ENCODE peak calls at places on chromosomes 4 and X, in ten cellular contexts. K is mesenchymal stem cell; R is T-helper 22 cell; L is GM12865; S is cardiac fibroblast; V is activated CD4-positive, alpha-beta T cell treated with anti-CD3 and anti-CD28 coated beads, Interleukin-2, amount 50 U/mL, for 1 hour; X is non-pigmented ciliary epithelial cell; I is HS-27A; A is T-helper 17 cell; F is sciatic nerve. G is an unnamed sample.
A peak's percentile ranks its signal among the peaks of the same experiment; 100 is the strongest.

GRCh38 chr4:13537832-13538177 is 6.5 kb downstream of the NKX3-2 start:
- DNase-seq in K (no peak), R (no peak), L (no peak), S (no peak), V (no peak), X (no peak), I (no peak), A (no peak), F (no peak), G (no peak)

GRCh38 chr4:164383187-164384181 is 370.4 kb upstream of the SMIM31 start:
- DNase-seq in K (peak; percentile 3), R (no peak), L (no peak), S (no peak), V (no peak), X (peak; percentile 17), I (peak; percentile 20), A (no peak), F (peak; percentile 73), G (no peak)

GRCh38 chr4:11042760-11043159 is 358.2 kb upstream of the CLNK start:
- DNase-seq in K (no peak), R (no peak), L (peak; percentile 20), S (no peak), V (no peak), X (no peak), I (no peak), A (no peak), F (no peak), G (no peak)

GRCh38 chrX:16892504-16893362 is 22.6 kb upstream of the RBBP7 start:
- DNase-seq in K (peak; percentile 81), R (peak; percentile 31), L (peak; percentile 77), S (peak; percentile 85), V (peak; percentile 33), X (peak; percentile 34), I (no peak), A (peak; percentile 21), F (peak; percentile 79), G (peak; percentile 25)

GRCh38 chrX:9938516-9938915 is 28.6 kb upstream of the CLDN34 start:
- DNase-seq in K (no peak), R (no peak), L (no peak), S (no peak), V (no peak), X (no peak), I (no peak), A (no peak), F (no peak), G (no peak)

GRCh38 chr4:81827568-81828202 is 356.0 kb upstream of the RASGEF1B start:
- DNase-seq in K (no peak), R (no peak), L (peak; percentile 48), S (no peak), V (no peak), X (no peak), I (no peak), A (no peak), F (no peak), G (no peak)

GRCh38 chr4:21198683-21199082 is 498.4 kb downstream of the PACRGL start:
- DNase-seq in K (no peak), R (no peak), L (no peak), S (no peak), V (no peak), X (no peak), I (no peak), A (no peak), F (no peak), G (no peak)

GRCh38 chrX:15674514-15674898 is 9.9 kb upstream of the CLTRN start:
- DNase-seq in K (peak; percentile 95), R (peak; percentile 83), L (peak; percentile 94), S (peak; percentile 95), V (peak; percentile 68), X (no peak), I (peak; percentile 71), A (no peak), F (peak; percentile 98), G (peak; percentile 79)

GRCh38 chr4:75696036-75696435 is 22.8 kb upstream of the G3BP2 start:
- DNase-seq in K (peak; percentile 55), R (no peak), L (peak; percentile 11), S (no peak), V (peak; percentile 34), X (no peak), I (no peak), A (no peak), F (no peak), G (no peak)

GRCh38 chrX:14039344-14039743 is 9.7 kb upstream of the GEMIN8 start:
- DNase-seq in K (peak; percentile 29), R (peak; percentile 37), L (peak; percentile 63), S (peak; percentile 40), V (peak; percentile 50), X (no peak), I (no peak), A (peak; percentile 44), F (peak; percentile 68), G (peak; percentile 20)

GRCh38 chr4:83083925-83084475 is 30.5 kb downstream of the PLAC8 start:
- DNase-seq in K (no peak), R (peak; percentile 38), L (peak; percentile 51), S (peak; percentile 15), V (peak; percentile 57), X (no peak), I (no peak), A (peak; percentile 48), F (no peak), G (peak; percentile 51)

GRCh38 chr4:25012671-25013070 is 18.1 kb downstream of the LGI2 start:
- DNase-seq in K (no peak), R (no peak), L (no peak), S (no peak), V (no peak), X (no peak), I (no peak), A (no peak), F (no peak), G (no peak)

GRCh38 chrX:20362268-20363002 is 95.7 kb upstream of the RPS6KA3 start:
- DNase-seq in K (peak; percentile 53), R (no peak), L (no peak), S (peak; percentile 73), V (no peak), X (no peak), I (no peak), A (no peak), F (no peak), G (no peak)

GRCh38 chrX:40644821-40645358 is 2.5 kb downstream of the CXorf38 start:
- DNase-seq in K (peak; percentile 79), R (peak; percentile 39), L (peak; percentile 64), S (peak; percentile 71), V (peak; percentile 9), X (no peak), I (peak; percentile 23), A (no peak), F (peak; percentile 70), G (peak; percentile 34)

GRCh38 chr4:99635601-99636000 is 22.0 kb downstream of the C4orf54 start:
- DNase-seq in K (no peak), R (no peak), L (no peak), S (no peak), V (no peak), X (no peak), I (no peak), A (no peak), F (no peak), G (no peak)

GRCh38 chrX:24231169-24231568 is 81.6 kb downstream of the ZFX start:
- DNase-seq in K (peak; percentile 81), R (no peak), L (peak; percentile 66), S (peak; percentile 75), V (no peak), X (peak; percentile 61), I (no peak), A (no peak), F (no peak), G (no peak)

GRCh38 chr4:3497554-3498389 is 34.5 kb downstream of the LRPAP1 start:
- DNase-seq in K (no peak), R (no peak), L (no peak), S (no peak), V (no peak), X (no peak), I (no peak), A (no peak), F (no peak), G (no peak)

GRCh38 chr4:177482367-177482766 is 40.1 kb upstream of the AGA start:
- DNase-seq in K (no peak), R (no peak), L (no peak), S (no peak), V (no peak), X (no peak), I (no peak), A (no peak), F (no peak), G (no peak)

G was measured in effector memory CD4-positive, alpha-beta T cell.